ENCODE peak calls at places on chromosomes 11 and 22, in seven cellular contexts. I is A549; S is keratinocyte; V is CD8-positive, alpha-beta memory T cell; L is ovary; D is CD8-positive, alpha-beta T cell; K is pancreas. M is an unnamed sample.

GRCh38 chr11:250740-251299 is 14.0 kb downstream of the PSMD13 start:
- DNase-seq in I (peak; percentile 63), S (no peak), V (peak; percentile 70), L (peak; percentile 65), D (peak; percentile 85), K (peak; percentile 59), M (peak; percentile 50)

GRCh38 chr22:35092146-35092805 is 26.3 kb downstream of the ISX start:
- DNase-seq in I (no peak), S (no peak), V (no peak), L (no peak), D (no peak), K (no peak), M (no peak)

GRCh38 chr22:20724676-20725454 is 49.0 kb upstream of the SERPIND1 start:
- DNase-seq in I (no peak), S (no peak), V (no peak), L (no peak), D (no peak), K (no peak), M (no peak)

GRCh38 chr11:11977206-11977938 is 31.1 kb downstream of the DKK3 start:
- DNase-seq in I (peak; percentile 75), S (no peak), V (no peak), L (peak; percentile 80), D (peak; percentile 2), K (no peak), M (peak; percentile 72)

GRCh38 chr11:16296243-16296642 is 60.1 kb downstream of the SOX6 start:
- DNase-seq in I (no peak), S (no peak), V (no peak), L (no peak), D (no peak), K (no peak), M (no peak)

GRCh38 chr11:112780351-112781043 is 180.7 kb upstream of the NCAM1 start:
- DNase-seq in I (no peak), S (no peak), V (no peak), L (no peak), D (no peak), K (no peak), M (peak; percentile 67)

GRCh38 chr11:403761-404431 is 9.9 kb downstream of the PKP3 start:
- DNase-seq in I (no peak), S (no peak), V (no peak), L (no peak), D (no peak), K (peak; percentile 46), M (peak; percentile 52)

GRCh38 chr22:35549338-35549737 is 8.7 kb downstream of the RASD2 start:
- DNase-seq in I (no peak), S (no peak), V (no peak), L (peak; percentile 85), D (no peak), K (no peak), M (peak; percentile 36)

GRCh38 chr11:28318861-28319260 is 210.7 kb downstream of the METTL15 start:
- DNase-seq in I (no peak), S (no peak), V (no peak), L (no peak), D (no peak), K (no peak), M (no peak)

GRCh38 chr22:23404689-23405365 is 175.3 kb downstream of the IGLL1 start:
- DNase-seq in I (no peak), S (no peak), V (no peak), L (peak; percentile 72), D (no peak), K (peak; percentile 35), M (no peak)

GRCh38 chr11:78291754-78292108 is 103.0 kb downstream of the USP35 start:
- DNase-seq in I (no peak), S (no peak), V (no peak), L (no peak), D (no peak), K (no peak), M (no peak)

GRCh38 chr11:2847511-2847910 is 38.1 kb downstream of the CDKN1C start:
- DNase-seq in I (no peak), S (no peak), V (no peak), L (no peak), D (no peak), K (no peak), M (no peak)

GRCh38 chr22:45645526-45646414 is 25.9 kb upstream of the ATXN10 start:
- DNase-seq in I (peak; percentile 77), S (no peak), V (peak; percentile 66), L (peak; percentile 84), D (peak; percentile 78), K (peak; percentile 80), M (peak; percentile 77)

GRCh38 chr11:17098632-17099031 is 21.2 kb upstream of the RPS13 start:
- DNase-seq in I (no peak), S (no peak), V (no peak), L (no peak), D (no peak), K (no peak), M (no peak)

GRCh38 chr11:13149991-13150390 is 127.6 kb upstream of the BMAL1 start:
- DNase-seq in I (no peak), S (no peak), V (no peak), L (no peak), D (no peak), K (no peak), M (no peak)

GRCh38 chr22:44023404-44024287 is 456 bp upstream of the PARVB start:
- DNase-seq in I (peak; percentile 51), S (no peak), V (no peak), L (peak; percentile 72), D (no peak), K (peak; percentile 41), M (peak; percentile 69)

GRCh38 chr11:117878314-117878938 is 2.0 kb upstream of the FXYD6 start:
- DNase-seq in I (no peak), S (no peak), V (no peak), L (no peak), D (no peak), K (no peak), M (no peak)

GRCh38 chr22:33787645-33788456 is 132.4 kb downstream of the LARGE1 start:
- DNase-seq in I (no peak), S (no peak), V (no peak), L (no peak), D (no peak), K (no peak), M (no peak)

GRCh38 chr22:23192133-23192532 is 11.8 kb downstream of the BCR start:
- DNase-seq in I (no peak), S (no peak), V (no peak), L (no peak), D (no peak), K (peak; percentile 46), M (no peak)

GRCh38 chr11:47914743-47915142 is 65.6 kb upstream of the PTPRJ start:
- DNase-seq in I (no peak), S (no peak), V (no peak), L (no peak), D (no peak), K (no peak), M (no peak)
- H3K4me1 ChIP-seq in I (peaks cover 53% of the 10 kb centered on the region), S (peaks cover 8% of the 10 kb centered on the region), V (peaks cover 38% of the 10 kb centered on the region), L (peaks cover 8% of the 10 kb centered on the region), D (peaks cover 33% of the 10 kb centered on the region), K (peaks cover 5% of the 10 kb centered on the region), M (no peaks in the 10 kb centered on the region)

GRCh38 chr11:119691020-119691666 is 37.9 kb downstream of the NECTIN1 start:
- DNase-seq in I (no peak), S (no peak), V (peak; percentile 17), L (no peak), D (peak; percentile 29), K (no peak), M (no peak)

GRCh38 chr11:119691701-119692546 is 37.1 kb downstream of the NECTIN1 start:
- DNase-seq in I (no peak), S (no peak), V (no peak), L (no peak), D (no peak), K (no peak), M (no peak)

GRCh38 chr11:119693253-119693815 is 35.7 kb downstream of the NECTIN1 start:
- DNase-seq in I (no peak), S (no peak), V (no peak), L (no peak), D (no peak), K (no peak), M (no peak)

GRCh38 chr11:119694334-119694733 is 34.7 kb downstream of the NECTIN1 start:
- DNase-seq in I (peak; percentile 21), S (no peak), V (no peak), L (no peak), D (no peak), K (peak; percentile 71), M (no peak)

DNA sequence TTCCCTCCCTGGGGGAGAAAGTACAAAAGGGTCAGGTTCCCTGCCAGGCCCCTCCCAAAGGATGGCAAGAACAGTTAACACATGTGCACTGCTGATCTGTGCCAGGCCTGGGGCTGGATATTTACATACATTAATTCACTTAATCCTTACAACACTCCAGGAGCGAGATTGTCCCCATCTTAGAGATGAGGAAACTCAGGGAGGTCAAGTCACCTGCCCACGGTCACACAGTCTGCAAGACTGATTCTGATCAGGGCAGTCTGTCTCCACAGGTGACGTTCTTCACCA is 36.5 kb downstream of the NECTIN1 start:
- DNase-seq in I (no peak), S (no peak), V (no peak), L (no peak), D (no peak), K (no peak), M (no peak)
- H3K27ac ChIP-seq in I (no peak overlapping the region), S (peak overlapping the region; percentile 100), V (no peak overlapping the region), L (no peak overlapping the region), D (no peak overlapping the region), K (no peak overlapping the region), M (no peak overlapping the region)

GRCh38 chr11:134514354-134514951 is 102.4 kb upstream of the B3GAT1 start:
- DNase-seq in I (no peak), S (no peak), V (no peak), L (peak; percentile 23), D (no peak), K (no peak), M (no peak)

GRCh38 chr11:134517115-134517514 is 105.1 kb upstream of the B3GAT1 start:
- DNase-seq in I (no peak), S (no peak), V (no peak), L (no peak), D (no peak), K (no peak), M (no peak)

GRCh38 chr11:134516529-134516928 is 104.5 kb upstream of the B3GAT1 start:
- DNase-seq in I (no peak), S (no peak), V (no peak), L (peak; percentile 7), D (no peak), K (no peak), M (no peak)

GRCh38 chr11:134513585-134514120 is 101.6 kb upstream of the B3GAT1 start:
- DNase-seq in I (no peak), S (no peak), V (no peak), L (peak; percentile 8), D (no peak), K (no peak), M (no peak)

GRCh38 chr11:134515081-134515960 is 103.3 kb upstream of the B3GAT1 start:
- DNase-seq in I (no peak), S (no peak), V (no peak), L (peak; percentile 13), D (no peak), K (no peak), M (peak; percentile 32)
- H3K4me3 ChIP-seq in I (no peak overlapping the region), S (no peak overlapping the region), V (no peak overlapping the region), L (no peak overlapping the region), D (no peak overlapping the region), K (no peak overlapping the region), M (no peak overlapping the region)

GRCh38 chr11:67400251-67400941 is 1.3 kb downstream of the PPP1CA start:
- DNase-seq in I (no peak), S (no peak), V (no peak), L (no peak), D (no peak), K (no peak), M (no peak)
- H3K4me1 ChIP-seq in I (peaks cover 15% of the 10 kb centered on the region), S (peaks cover 12% of the 10 kb centered on the region), V (peaks cover 67% of the 10 kb centered on the region), L (peaks cover 1% of the 10 kb centered on the region), D (peaks cover 70% of the 10 kb centered on the region), K (peaks cover 7% of the 10 kb centered on the region), M (peaks cover 32% of the 10 kb centered on the region)

M was measured in psoas muscle.